ENCODE peak calls at places on chromosomes 4 and X, in nine cellular contexts. One of them, this sample, is unnamed.

GRCh38 chrX:10173331-10173900 is 16.6 kb downstream of the CLCN4 start:
- DNase-seq in IMR-90: peak; percentile 89
- DNase-seq in activated CD8-positive, alpha-beta memory T cell treated with anti-CD3 and anti-CD28 coated beads for 4 hours: no peak
- DNase-seq in activated CD4-positive, alpha-beta T cell treated with anti-CD3 and anti-CD28 coated beads for 48 hours: no peak
- DNase-seq in Caki2: no peak
- DNase-seq in NCI-H524: no peak
- DNase-seq in AG08396: peak; percentile 83
- DNase-seq in lower leg skin: no peak
- DNase-seq in M059J: peak; percentile 55
- DNase-seq in this sample: no peak

GRCh38 chr4:102537280-102537679 is 36.1 kb downstream of the NFKB1 start:
- DNase-seq in NCI-H524: no peak
- DNase-seq in activated CD4-positive, alpha-beta T cell treated with anti-CD3 and anti-CD28 coated beads for 48 hours: no peak
- DNase-seq in IMR-90: peak; percentile 46
- DNase-seq in lower leg skin: no peak
- DNase-seq in AG08396: no peak
- DNase-seq in M059J: no peak
- DNase-seq in activated CD8-positive, alpha-beta memory T cell treated with anti-CD3 and anti-CD28 coated beads for 4 hours: no peak
- DNase-seq in Caki2: no peak
- DNase-seq in this sample: no peak

GRCh38 chr4:100894339-100894870 is 376.6 kb upstream of the EMCN start:
- DNase-seq in NCI-H524: no peak
- DNase-seq in lower leg skin: no peak
- DNase-seq in AG08396: no peak
- DNase-seq in IMR-90: no peak
- DNase-seq in Caki2: no peak
- DNase-seq in activated CD4-positive, alpha-beta T cell treated with anti-CD3 and anti-CD28 coated beads for 48 hours: no peak
- DNase-seq in M059J: no peak
- DNase-seq in activated CD8-positive, alpha-beta memory T cell treated with anti-CD3 and anti-CD28 coated beads for 4 hours: no peak
- DNase-seq in this sample: no peak

GRCh38 chrX:65574356-65574755 is 39.8 kb upstream of the LAS1L start:
- DNase-seq in Caki2: no peak
- DNase-seq in M059J: no peak
- DNase-seq in activated CD4-positive, alpha-beta T cell treated with anti-CD3 and anti-CD28 coated beads for 48 hours: no peak
- DNase-seq in activated CD8-positive, alpha-beta memory T cell treated with anti-CD3 and anti-CD28 coated beads for 4 hours: no peak
- DNase-seq in AG08396: no peak
- DNase-seq in lower leg skin: peak; percentile 23
- DNase-seq in IMR-90: no peak
- DNase-seq in NCI-H524: no peak
- DNase-seq in this sample: no peak

GRCh38 chrX:41344053-41344452 is 10.1 kb downstream of the DDX3X start:
- DNase-seq in activated CD4-positive, alpha-beta T cell treated with anti-CD3 and anti-CD28 coated beads for 48 hours: no peak
- DNase-seq in IMR-90: no peak
- DNase-seq in Caki2: no peak
- DNase-seq in NCI-H524: no peak
- DNase-seq in AG08396: no peak
- DNase-seq in M059J: no peak
- DNase-seq in activated CD8-positive, alpha-beta memory T cell treated with anti-CD3 and anti-CD28 coated beads for 4 hours: no peak
- DNase-seq in lower leg skin: no peak
- DNase-seq in this sample: no peak

GRCh38 chr4:165440415-165440882 is 61.6 kb downstream of the CPE start:
- DNase-seq in activated CD8-positive, alpha-beta memory T cell treated with anti-CD3 and anti-CD28 coated beads for 4 hours: no peak
- DNase-seq in M059J: peak; percentile 96
- DNase-seq in NCI-H524: no peak
- DNase-seq in AG08396: peak; percentile 24
- DNase-seq in Caki2: peak; percentile 71
- DNase-seq in lower leg skin: no peak
- DNase-seq in activated CD4-positive, alpha-beta T cell treated with anti-CD3 and anti-CD28 coated beads for 48 hours: no peak
- DNase-seq in IMR-90: peak; percentile 63
- DNase-seq in this sample: peak; percentile 53

GRCh38 chr4:14650127-14650526 is 352.2 kb upstream of the CPEB2 start:
- DNase-seq in NCI-H524: no peak
- DNase-seq in activated CD8-positive, alpha-beta memory T cell treated with anti-CD3 and anti-CD28 coated beads for 4 hours: no peak
- DNase-seq in M059J: no peak
- DNase-seq in activated CD4-positive, alpha-beta T cell treated with anti-CD3 and anti-CD28 coated beads for 48 hours: no peak
- DNase-seq in Caki2: no peak
- DNase-seq in IMR-90: peak; percentile 1
- DNase-seq in AG08396: peak; percentile 8
- DNase-seq in lower leg skin: no peak
- DNase-seq in this sample: no peak

GRCh38 chr4:5524900-5525299 is 183.5 kb downstream of the EVC2 start:
- DNase-seq in IMR-90: peak; percentile 57
- DNase-seq in NCI-H524: peak; percentile 90
- DNase-seq in M059J: peak; percentile 89
- DNase-seq in activated CD4-positive, alpha-beta T cell treated with anti-CD3 and anti-CD28 coated beads for 48 hours: no peak
- DNase-seq in AG08396: peak; percentile 29
- DNase-seq in lower leg skin: no peak
- DNase-seq in activated CD8-positive, alpha-beta memory T cell treated with anti-CD3 and anti-CD28 coated beads for 4 hours: no peak
- DNase-seq in Caki2: peak; percentile 84
- DNase-seq in this sample: peak; percentile 91

GRCh38 chr4:139083533-139084424 is 68.2 kb downstream of the NOCT start:
- DNase-seq in activated CD8-positive, alpha-beta memory T cell treated with anti-CD3 and anti-CD28 coated beads for 4 hours: peak; percentile 48
- DNase-seq in activated CD4-positive, alpha-beta T cell treated with anti-CD3 and anti-CD28 coated beads for 48 hours: peak; percentile 92
- DNase-seq in IMR-90: peak; percentile 90
- DNase-seq in NCI-H524: peak; percentile 73
- DNase-seq in M059J: peak; percentile 85
- DNase-seq in lower leg skin: peak; percentile 96
- DNase-seq in Caki2: peak; percentile 90
- DNase-seq in AG08396: peak; percentile 87
- DNase-seq in this sample: peak; percentile 91

GRCh38 chr4:104064650-104065577 is 345.1 kb upstream of the TACR3 start:
- DNase-seq in NCI-H524: peak; percentile 41
- DNase-seq in activated CD8-positive, alpha-beta memory T cell treated with anti-CD3 and anti-CD28 coated beads for 4 hours: no peak
- DNase-seq in IMR-90: no peak
- DNase-seq in activated CD4-positive, alpha-beta T cell treated with anti-CD3 and anti-CD28 coated beads for 48 hours: peak; percentile 9
- DNase-seq in AG08396: peak; percentile 2
- DNase-seq in lower leg skin: no peak
- DNase-seq in Caki2: peak; percentile 16
- DNase-seq in M059J: peak; percentile 3
- DNase-seq in this sample: no peak

GRCh38 chr4:121764702-121765367 is at the start of gene SMIM43:
- DNase-seq in activated CD8-positive, alpha-beta memory T cell treated with anti-CD3 and anti-CD28 coated beads for 4 hours: no peak
- DNase-seq in AG08396: peak; percentile 55
- DNase-seq in IMR-90: no peak
- DNase-seq in lower leg skin: no peak
- DNase-seq in NCI-H524: peak; percentile 15
- DNase-seq in Caki2: no peak
- DNase-seq in activated CD4-positive, alpha-beta T cell treated with anti-CD3 and anti-CD28 coated beads for 48 hours: peak; percentile 5
- DNase-seq in M059J: peak; percentile 8
- DNase-seq in this sample: peak; percentile 22

GRCh38 chr4:25050370-25051098 is 19.8 kb upstream of the LGI2 start:
- DNase-seq in activated CD4-positive, alpha-beta T cell treated with anti-CD3 and anti-CD28 coated beads for 48 hours: no peak
- DNase-seq in IMR-90: no peak
- DNase-seq in M059J: no peak
- DNase-seq in Caki2: no peak
- DNase-seq in activated CD8-positive, alpha-beta memory T cell treated with anti-CD3 and anti-CD28 coated beads for 4 hours: no peak
- DNase-seq in lower leg skin: no peak
- DNase-seq in AG08396: no peak
- DNase-seq in NCI-H524: no peak
- DNase-seq in this sample: no peak

GRCh38 chr4:51942108-51942832 is 77.9 kb downstream of the LRRC66 start:
- DNase-seq in lower leg skin: no peak
- DNase-seq in IMR-90: no peak
- DNase-seq in AG08396: peak; percentile 46
- DNase-seq in M059J: peak; percentile 72
- DNase-seq in activated CD4-positive, alpha-beta T cell treated with anti-CD3 and anti-CD28 coated beads for 48 hours: no peak
- DNase-seq in Caki2: no peak
- DNase-seq in activated CD8-positive, alpha-beta memory T cell treated with anti-CD3 and anti-CD28 coated beads for 4 hours: no peak
- DNase-seq in NCI-H524: no peak
- DNase-seq in this sample: peak; percentile 11

GRCh38 chr4:186144596-186145569 is 40.4 kb downstream of the FAM149A start:
- DNase-seq in AG08396: peak; percentile 70
- DNase-seq in NCI-H524: peak; percentile 23
- DNase-seq in lower leg skin: peak; percentile 92
- DNase-seq in activated CD4-positive, alpha-beta T cell treated with anti-CD3 and anti-CD28 coated beads for 48 hours: peak; percentile 34
- DNase-seq in IMR-90: peak; percentile 43
- DNase-seq in activated CD8-positive, alpha-beta memory T cell treated with anti-CD3 and anti-CD28 coated beads for 4 hours: no peak
- DNase-seq in M059J: peak; percentile 11
- DNase-seq in Caki2: peak; percentile 69
- DNase-seq in this sample: peak; percentile 41

GRCh38 chr4:83212041-83212851 is 72.4 kb downstream of the COQ2 start:
- DNase-seq in IMR-90: no peak
- DNase-seq in activated CD4-positive, alpha-beta T cell treated with anti-CD3 and anti-CD28 coated beads for 48 hours: peak; percentile 30
- DNase-seq in NCI-H524: no peak
- DNase-seq in M059J: no peak
- DNase-seq in Caki2: no peak
- DNase-seq in AG08396: no peak
- DNase-seq in activated CD8-positive, alpha-beta memory T cell treated with anti-CD3 and anti-CD28 coated beads for 4 hours: no peak
- DNase-seq in lower leg skin: no peak
- DNase-seq in this sample: no peak

GRCh38 chr4:21090098-21090666 is 389.9 kb downstream of the PACRGL start:
- DNase-seq in lower leg skin: no peak
- DNase-seq in M059J: no peak
- DNase-seq in Caki2: no peak
- DNase-seq in activated CD8-positive, alpha-beta memory T cell treated with anti-CD3 and anti-CD28 coated beads for 4 hours: no peak
- DNase-seq in AG08396: no peak
- DNase-seq in IMR-90: no peak
- DNase-seq in activated CD4-positive, alpha-beta T cell treated with anti-CD3 and anti-CD28 coated beads for 48 hours: no peak
- DNase-seq in NCI-H524: no peak
- DNase-seq in this sample: no peak

GRCh38 chr4:53015681-53016080 is 153.6 kb downstream of the RASL11B start:
- DNase-seq in activated CD4-positive, alpha-beta T cell treated with anti-CD3 and anti-CD28 coated beads for 48 hours: peak; percentile 36
- DNase-seq in NCI-H524: peak; percentile 64
- DNase-seq in lower leg skin: no peak
- DNase-seq in activated CD8-positive, alpha-beta memory T cell treated with anti-CD3 and anti-CD28 coated beads for 4 hours: no peak
- DNase-seq in M059J: no peak
- DNase-seq in IMR-90: peak; percentile 81
- DNase-seq in AG08396: no peak
- DNase-seq in Caki2: no peak
- DNase-seq in this sample: peak; percentile 68

GRCh38 chr4:76233534-76233933 is 18.0 kb upstream of the FAM47E start:
- DNase-seq in M059J: no peak
- DNase-seq in NCI-H524: no peak
- DNase-seq in AG08396: no peak
- DNase-seq in IMR-90: no peak
- DNase-seq in Caki2: no peak
- DNase-seq in activated CD4-positive, alpha-beta T cell treated with anti-CD3 and anti-CD28 coated beads for 48 hours: no peak
- DNase-seq in activated CD8-positive, alpha-beta memory T cell treated with anti-CD3 and anti-CD28 coated beads for 4 hours: no peak
- DNase-seq in lower leg skin: no peak
- DNase-seq in this sample: peak; percentile 27

GRCh38 chr4:28788929-28789490 is 1928.4 kb downstream of the STIM2 start:
- DNase-seq in AG08396: no peak
- DNase-seq in activated CD4-positive, alpha-beta T cell treated with anti-CD3 and anti-CD28 coated beads for 48 hours: no peak
- DNase-seq in IMR-90: no peak
- DNase-seq in M059J: peak; percentile 30
- DNase-seq in lower leg skin: no peak
- DNase-seq in Caki2: no peak
- DNase-seq in activated CD8-positive, alpha-beta memory T cell treated with anti-CD3 and anti-CD28 coated beads for 4 hours: no peak
- DNase-seq in NCI-H524: no peak
- DNase-seq in this sample: no peak

GRCh38 chrX:17414057-17414658 is 39.2 kb downstream of the NHS start:
- DNase-seq in Caki2: no peak
- DNase-seq in AG08396: no peak
- DNase-seq in NCI-H524: no peak
- DNase-seq in lower leg skin: no peak
- DNase-seq in M059J: no peak
- DNase-seq in activated CD8-positive, alpha-beta memory T cell treated with anti-CD3 and anti-CD28 coated beads for 4 hours: no peak
- DNase-seq in activated CD4-positive, alpha-beta T cell treated with anti-CD3 and anti-CD28 coated beads for 48 hours: no peak
- DNase-seq in IMR-90: no peak
- DNase-seq in this sample: no peak

GRCh38 chr4:113026556-113026955 is 22.9 kb upstream of the ANK2 start:
- DNase-seq in AG08396: peak; percentile 8
- DNase-seq in activated CD4-positive, alpha-beta T cell treated with anti-CD3 and anti-CD28 coated beads for 48 hours: no peak
- DNase-seq in lower leg skin: no peak
- DNase-seq in NCI-H524: no peak
- DNase-seq in activated CD8-positive, alpha-beta memory T cell treated with anti-CD3 and anti-CD28 coated beads for 4 hours: no peak
- DNase-seq in IMR-90: no peak
- DNase-seq in Caki2: peak; percentile 1
- DNase-seq in M059J: peak; percentile 2
- DNase-seq in this sample: peak; percentile 14

GRCh38 chr4:128686032-128686465 is 123.5 kb upstream of the JADE1 start:
- DNase-seq in Caki2: no peak
- DNase-seq in IMR-90: peak; percentile 18
- DNase-seq in lower leg skin: no peak
- DNase-seq in M059J: no peak
- DNase-seq in activated CD4-positive, alpha-beta T cell treated with anti-CD3 and anti-CD28 coated beads for 48 hours: no peak
- DNase-seq in NCI-H524: no peak
- DNase-seq in AG08396: no peak
- DNase-seq in activated CD8-positive, alpha-beta memory T cell treated with anti-CD3 and anti-CD28 coated beads for 4 hours: no peak
- DNase-seq in this sample: no peak

GRCh38 chr4:13907255-13907751 is 279.8 kb upstream of the BOD1L1 start:
- DNase-seq in activated CD8-positive, alpha-beta memory T cell treated with anti-CD3 and anti-CD28 coated beads for 4 hours: no peak
- DNase-seq in NCI-H524: no peak
- DNase-seq in IMR-90: peak; percentile 99
- DNase-seq in AG08396: peak; percentile 71
- DNase-seq in M059J: peak; percentile 97
- DNase-seq in lower leg skin: no peak
- DNase-seq in activated CD4-positive, alpha-beta T cell treated with anti-CD3 and anti-CD28 coated beads for 48 hours: no peak
- DNase-seq in Caki2: peak; percentile 94
- DNase-seq in this sample: peak; percentile 98

GRCh38 chr4:179110356-179110755 is 1668.1 kb upstream of the AGA start:
- DNase-seq in M059J: peak; percentile 95
- DNase-seq in activated CD4-positive, alpha-beta T cell treated with anti-CD3 and anti-CD28 coated beads for 48 hours: no peak
- DNase-seq in IMR-90: peak; percentile 98
- DNase-seq in activated CD8-positive, alpha-beta memory T cell treated with anti-CD3 and anti-CD28 coated beads for 4 hours: no peak
- DNase-seq in NCI-H524: peak; percentile 89
- DNase-seq in lower leg skin: no peak
- DNase-seq in AG08396: no peak
- DNase-seq in Caki2: peak; percentile 89
- DNase-seq in this sample: no peak

GRCh38 chr4:144788469-144788868 is 142.5 kb downstream of the HHIP start:
- DNase-seq in lower leg skin: no peak
- DNase-seq in IMR-90: no peak
- DNase-seq in NCI-H524: no peak
- DNase-seq in AG08396: no peak
- DNase-seq in Caki2: no peak
- DNase-seq in M059J: no peak
- DNase-seq in activated CD8-positive, alpha-beta memory T cell treated with anti-CD3 and anti-CD28 coated beads for 4 hours: no peak
- DNase-seq in activated CD4-positive, alpha-beta T cell treated with anti-CD3 and anti-CD28 coated beads for 48 hours: no peak
- DNase-seq in this sample: no peak

GRCh38 chr4:122831515-122832196 is 5.0 kb downstream of the FGF2 start:
- DNase-seq in activated CD8-positive, alpha-beta memory T cell treated with anti-CD3 and anti-CD28 coated beads for 4 hours: no peak
- DNase-seq in M059J: peak; percentile 77
- DNase-seq in AG08396: no peak
- DNase-seq in NCI-H524: no peak
- DNase-seq in Caki2: no peak
- DNase-seq in IMR-90: peak; percentile 44
- DNase-seq in activated CD4-positive, alpha-beta T cell treated with anti-CD3 and anti-CD28 coated beads for 48 hours: no peak
- DNase-seq in lower leg skin: no peak
- DNase-seq in this sample: peak; percentile 43

GRCh38 chr4:15659768-15660394 is 4.7 kb upstream of the FBXL5 start:
- DNase-seq in activated CD4-positive, alpha-beta T cell treated with anti-CD3 and anti-CD28 coated beads for 48 hours: peak; percentile 20
- DNase-seq in IMR-90: peak; percentile 56
- DNase-seq in AG08396: peak; percentile 14
- DNase-seq in Caki2: no peak
- DNase-seq in activated CD8-positive, alpha-beta memory T cell treated with anti-CD3 and anti-CD28 coated beads for 4 hours: no peak
- DNase-seq in lower leg skin: no peak
- DNase-seq in NCI-H524: no peak
- DNase-seq in M059J: no peak
- DNase-seq in this sample: peak; percentile 67

GRCh38 chr4:152165851-152166250 is 370.0 kb downstream of the FBXW7 start:
- DNase-seq in activated CD8-positive, alpha-beta memory T cell treated with anti-CD3 and anti-CD28 coated beads for 4 hours: no peak
- DNase-seq in lower leg skin: no peak
- DNase-seq in Caki2: no peak
- DNase-seq in AG08396: no peak
- DNase-seq in NCI-H524: no peak
- DNase-seq in IMR-90: no peak
- DNase-seq in M059J: no peak
- DNase-seq in activated CD4-positive, alpha-beta T cell treated with anti-CD3 and anti-CD28 coated beads for 48 hours: no peak
- DNase-seq in this sample: no peak

GRCh38 chrX:81003491-81004185 is 194.0 kb upstream of the BRWD3 start:
- DNase-seq in activated CD4-positive, alpha-beta T cell treated with anti-CD3 and anti-CD28 coated beads for 48 hours: no peak
- DNase-seq in lower leg skin: no peak
- DNase-seq in AG08396: no peak
- DNase-seq in NCI-H524: no peak
- DNase-seq in activated CD8-positive, alpha-beta memory T cell treated with anti-CD3 and anti-CD28 coated beads for 4 hours: no peak
- DNase-seq in IMR-90: no peak
- DNase-seq in Caki2: no peak
- DNase-seq in M059J: no peak
- DNase-seq in this sample: no peak

GRCh38 chr4:154559141-154559841 is 3.5 kb upstream of the FGB start:
- DNase-seq in activated CD4-positive, alpha-beta T cell treated with anti-CD3 and anti-CD28 coated beads for 48 hours: no peak
- DNase-seq in activated CD8-positive, alpha-beta memory T cell treated with anti-CD3 and anti-CD28 coated beads for 4 hours: no peak
- DNase-seq in Caki2: peak; percentile 47
- DNase-seq in IMR-90: peak; percentile 65
- DNase-seq in AG08396: peak; percentile 24
- DNase-seq in M059J: peak; percentile 46
- DNase-seq in lower leg skin: no peak
- DNase-seq in NCI-H524: peak; percentile 36
- DNase-seq in this sample: peak; percentile 58

GRCh38 chrX:24561121-24561520 is 86.0 kb downstream of the PCYT1B start:
- DNase-seq in IMR-90: peak; percentile 11
- DNase-seq in activated CD8-positive, alpha-beta memory T cell treated with anti-CD3 and anti-CD28 coated beads for 4 hours: no peak
- DNase-seq in NCI-H524: peak; percentile 11
- DNase-seq in AG08396: no peak
- DNase-seq in activated CD4-positive, alpha-beta T cell treated with anti-CD3 and anti-CD28 coated beads for 48 hours: no peak
- DNase-seq in lower leg skin: no peak
- DNase-seq in M059J: peak; percentile 26
- DNase-seq in Caki2: no peak
- DNase-seq in this sample: peak; percentile 32